ENCODE peak calls at places on chromosomes 12 and 14, in six cellular contexts. T, K, O, V, D and S are unnamed samples.

GRCh38 chr14:34356267-34356660 is 105.8 kb downstream of the SPTSSA start:
- DNase-seq in D (no peak), K (no peak), V (no peak), O (peak; percentile 73), T (peak; percentile 18), S (no peak)

GRCh38 chr14:97442363-97442762 is 645.2 kb downstream of the VRK1 start:
- DNase-seq in T (no peak), D (no peak), V (peak; percentile 22), K (no peak), O (no peak), S (no peak)

GRCh38 chr14:50272498-50272897 is 39.5 kb downstream of the L2HGDH start:
- DNase-seq in K (no peak), D (no peak), V (no peak), O (peak; percentile 2), T (no peak), S (no peak)

GRCh38 chr14:42192659-42193425 is 586.2 kb downstream of the LRFN5 start:
- DNase-seq in K (no peak), O (peak; percentile 83), D (no peak), V (no peak), T (no peak), S (no peak)

GRCh38 chr12:132593071-132593470 is 17.3 kb downstream of the LRCOL1 start:
- DNase-seq in V (no peak), O (no peak), D (no peak), T (no peak), K (no peak), S (no peak)

GRCh38 chr12:90842477-90842876 is 112.5 kb downstream of the CCER1 start:
- DNase-seq in T (no peak), V (no peak), O (no peak), D (no peak), K (no peak), S (no peak)

GRCh38 chr12:573226-573625 is 90.0 kb downstream of the NINJ2 start:
- DNase-seq in V (no peak), O (no peak), T (no peak), D (no peak), K (peak; percentile 31), S (peak; percentile 7)

GRCh38 chr12:46702581-46703344 is 123.0 kb downstream of the SLC38A4 start:
- DNase-seq in D (no peak), O (no peak), K (no peak), T (no peak), V (no peak), S (no peak)

GRCh38 chr14:70660967-70661871 is 19.5 kb downstream of the TTC9 start:
- DNase-seq in T (no peak), V (peak; percentile 27), K (no peak), D (no peak), O (no peak), S (no peak)

GRCh38 chr12:72296389-72296788 is 24.2 kb downstream of the TRHDE start:
- DNase-seq in T (no peak), O (peak; percentile 98), K (no peak), V (no peak), D (no peak), S (no peak)

GRCh38 chr12:132214906-132215643 is 70.8 kb downstream of the NOC4L start:
- DNase-seq in O (no peak), V (no peak), K (no peak), T (no peak), D (no peak), S (no peak)

GRCh38 chr12:2636741-2637140 is 158.0 kb upstream of the FKBP4 start:
- DNase-seq in K (no peak), V (no peak), D (no peak), O (no peak), T (no peak), S (peak; percentile 33)

GRCh38 chr12:123118397-123118945 is 32.4 kb downstream of the PITPNM2 start:
- DNase-seq in T (no peak), V (no peak), D (no peak), K (no peak), O (no peak), S (peak; percentile 80)

GRCh38 chr12:1565172-1565571 is 29.2 kb downstream of the FBXL14 start:
- DNase-seq in V (no peak), O (no peak), T (no peak), D (no peak), K (no peak), S (no peak)

GRCh38 chr14:65237023-65237814 is 134.9 kb upstream of the MAX start:
- DNase-seq in T (no peak), K (no peak), V (no peak), D (no peak), O (no peak), S (no peak)

GRCh38 chr12:58957298-58957697 is 37.0 kb upstream of the LRIG3 start:
- DNase-seq in O (no peak), D (no peak), K (no peak), T (no peak), V (no peak), S (no peak)

GRCh38 chr14:34257505-34257904 is 204.5 kb downstream of the SPTSSA start:
- DNase-seq in K (no peak), O (peak; percentile 54), D (no peak), V (no peak), T (no peak), S (no peak)

GRCh38 chr12:107109726-107110518 is 16.6 kb upstream of the CRY1 start:
- DNase-seq in D (no peak), T (no peak), V (no peak), K (peak; percentile 42), O (no peak), S (no peak)

GRCh38 chr12:90836689-90837088 is 118.3 kb downstream of the CCER1 start:
- DNase-seq in O (no peak), K (no peak), D (no peak), V (no peak), T (no peak), S (peak; percentile 74)

GRCh38 chr12:121241203-121241970 is 31.5 kb downstream of the P2RX4 start:
- DNase-seq in V (no peak), K (peak; percentile 38), T (no peak), O (no peak), D (no peak), S (no peak)

GRCh38 chr14:79585845-79586244 is 625.5 kb downstream of the DIO2 start:
- DNase-seq in V (no peak), T (no peak), K (no peak), D (no peak), O (peak; percentile 90), S (no peak)

GRCh38 chr12:98440165-98440581 is 75.2 kb upstream of the TMPO start:
- DNase-seq in K (peak; percentile 77), D (peak; percentile 62), T (peak; percentile 94), V (peak; percentile 15), O (no peak), S (peak; percentile 85)

GRCh38 chr12:117038919-117039318 is 60.3 kb downstream of the TESC start:
- DNase-seq in D (no peak), T (no peak), O (no peak), V (no peak), K (peak; percentile 22), S (no peak)

GRCh38 chr12:89156862-89157262 is 195.4 kb downstream of the DUSP6 start:
- DNase-seq in V (no peak), K (no peak), T (no peak), D (no peak), O (no peak), S (no peak)

GRCh38 chr12:66241061-66242043 is 52.3 kb downstream of the IRAK3 start:
- DNase-seq in V (no peak), D (no peak), T (peak; percentile 80), O (peak; percentile 17), K (no peak), S (no peak)

GRCh38 chr12:27711312-27711682 is 665 bp downstream of the MRPS35 start:
- DNase-seq in V (peak; percentile 5), T (no peak), D (peak; percentile 29), K (no peak), O (peak; percentile 48), S (no peak)

GRCh38 chr12:1287446-1287975 is 296.5 kb downstream of the ERC1 start:
- DNase-seq in K (no peak), D (no peak), O (no peak), T (no peak), V (no peak), S (no peak)

GRCh38 chr12:68070957-68071356 is 81.7 kb downstream of the IFNG-AS1 start:
- DNase-seq in D (no peak), V (no peak), T (no peak), K (no peak), O (no peak), S (no peak)

GRCh38 chr14:76019676-76020075 is 34.1 kb downstream of the IFT43 start:
- DNase-seq in O (no peak), D (no peak), K (no peak), T (no peak), V (no peak), S (no peak)

GRCh38 chr12:84660139-84660538 is 252.5 kb downstream of the SLC6A15 start:
- DNase-seq in D (no peak), T (no peak), K (no peak), O (no peak), V (no peak), S (no peak)

GRCh38 chr12:131985145-131985875 is 35.6 kb downstream of the EP400 start:
- DNase-seq in O (no peak), V (no peak), T (peak; percentile 58), K (peak; percentile 70), D (no peak), S (no peak)

GRCh38 chr12:69580074-69580473 is 5.2 kb upstream of the CCT2 start:
- DNase-seq in V (no peak), D (no peak), K (no peak), T (no peak), O (no peak), S (no peak)

GRCh38 chr12:68957273-68957672 is 24.3 kb upstream of the CPM start:
- DNase-seq in V (no peak), O (no peak), K (no peak), T (no peak), D (no peak), S (no peak)